ENCODE peak calls at places on chromosomes 13 and 19, in ten cellular contexts. R, B, C, Y, E, Q, M, T, I and O are unnamed samples.

GRCh38 chr19:7925171-7925837 is 631 bp downstream of the CTXN1 start:
- DNase-seq in R (peak; percentile 91), B (peak; percentile 66), Q (peak; percentile 74), Y (peak; percentile 74), C (peak; percentile 78), T (peak; percentile 4), E (no peak), M (no peak), I (peak; percentile 70), O (peak; percentile 69)

GRCh38 chr13:30681489-30682242 is 53.7 kb upstream of the ALOX5AP start:
- DNase-seq in C (no peak), B (no peak), M (no peak), Q (no peak), E (no peak), Y (no peak), R (no peak), I (no peak), T (no peak), O (no peak)

GRCh38 chr13:92187378-92187989 is 789.1 kb downstream of the GPC5 start:
- DNase-seq in Y (peak; percentile 2), B (no peak), I (no peak), C (peak; percentile 60), E (peak; percentile 0), R (no peak), M (no peak), Q (peak; percentile 15), T (peak; percentile 51), O (no peak)

GRCh38 chr19:56918682-56919307 is 78.3 kb upstream of the PEG3 start:
- DNase-seq in R (no peak), M (no peak), E (no peak), Y (no peak), B (no peak), Q (no peak), C (no peak), I (no peak), T (no peak), O (no peak)

GRCh38 chr13:21225841-21226581 is 49.6 kb downstream of the MRPL57 start:
- DNase-seq in B (no peak), M (no peak), R (no peak), T (no peak), I (no peak), C (no peak), Y (no peak), E (no peak), Q (no peak), O (no peak)

GRCh38 chr19:28960986-28961705 is 251.8 kb downstream of the UQCRFS1 start:
- DNase-seq in B (no peak), Y (no peak), M (no peak), E (no peak), Q (no peak), C (no peak), T (no peak), I (no peak), R (no peak), O (no peak)

GRCh38 chr13:44906758-44907157 is 82.5 kb downstream of the NUFIP1 start:
- DNase-seq in M (no peak), R (peak; percentile 74), I (no peak), T (no peak), Y (no peak), C (peak; percentile 10), E (peak; percentile 59), B (no peak), Q (no peak), O (no peak)

GRCh38 chr13:44013666-44014291 is 134.1 kb downstream of the LACC1 start:
- DNase-seq in I (no peak), T (no peak), E (no peak), B (no peak), R (no peak), Q (no peak), C (no peak), M (no peak), Y (no peak), O (no peak)

GRCh38 chr19:18765224-18765623 is 25.9 kb downstream of the COMP start:
- DNase-seq in E (no peak), Q (no peak), T (no peak), R (no peak), I (no peak), Y (no peak), M (no peak), C (no peak), B (no peak), O (no peak)